ENCODE peak calls at places on chromosomes 5 and 9, in eight cellular contexts. P, A, X, C, U, K, Q and I are unnamed samples.

GRCh38 chr5:150254363-150255154 is 35.0 kb downstream of the CAMK2A start:
- DNase-seq in P (no peak), A (no peak), X (peak; percentile 40), C (no peak), U (no peak), K (no peak), Q (no peak), I (no peak)

GRCh38 chr9:86321373-86321772 is 32.8 kb downstream of the TUT7 start:
- DNase-seq in P (no peak), A (peak; percentile 85), X (no peak), C (no peak), U (no peak), K (no peak), Q (peak; percentile 75), I (no peak)

GRCh38 chr5:1393571-1394501 is 48.9 kb upstream of the CLPTM1L start:
- DNase-seq in P (no peak), A (no peak), X (no peak), C (no peak), U (no peak), K (no peak), Q (no peak), I (no peak)

GRCh38 chr9:133140174-133140505 is 19.1 kb upstream of the RALGDS start:
- DNase-seq in P (no peak), A (no peak), X (no peak), C (no peak), U (no peak), K (no peak), Q (no peak), I (no peak)

GRCh38 chr5:109439593-109439992 is 29.8 kb upstream of the PJA2 start:
- DNase-seq in P (no peak), A (no peak), X (no peak), C (no peak), U (no peak), K (no peak), Q (no peak), I (no peak)

GRCh38 chr5:39566891-39567290 is 142.1 kb upstream of the DAB2 start:
- DNase-seq in P (no peak), A (no peak), X (no peak), C (no peak), U (no peak), K (no peak), Q (no peak), I (no peak)

GRCh38 chr5:160118349-160119141 is 705 bp downstream of the PWWP2A start:
- DNase-seq in P (peak; percentile 16), A (peak; percentile 15), X (peak; percentile 15), C (peak; percentile 47), U (peak; percentile 81), K (peak; percentile 54), Q (peak; percentile 21), I (peak; percentile 91)

GRCh38 chr9:89961616-89962341 is 357.0 kb downstream of the GADD45G start:
- DNase-seq in P (no peak), A (peak; percentile 51), X (no peak), C (no peak), U (no peak), K (no peak), Q (no peak), I (no peak)

GRCh38 chr5:37717613-37718431 is 122.0 kb downstream of the GDNF start:
- DNase-seq in P (no peak), A (peak; percentile 92), X (peak; percentile 93), C (peak; percentile 88), U (no peak), K (peak; percentile 67), Q (peak; percentile 42), I (no peak)

GRCh38 chr5:132877938-132878337 is 4.5 kb downstream of the LEAP2 start:
- DNase-seq in P (no peak), A (peak; percentile 39), X (peak; percentile 88), C (peak; percentile 40), U (no peak), K (no peak), Q (no peak), I (no peak)

GRCh38 chr5:6029811-6030271 is 348.5 kb downstream of the MED10 start:
- DNase-seq in P (no peak), A (no peak), X (no peak), C (no peak), U (no peak), K (no peak), Q (no peak), I (peak; percentile 12)

GRCh38 chr9:132820545-132820944 is 57.5 kb downstream of the AK8 start:
- DNase-seq in P (no peak), A (no peak), X (no peak), C (no peak), U (peak; percentile 32), K (no peak), Q (no peak), I (no peak)

GRCh38 chr5:98474802-98475201 is 298.7 kb upstream of the RGMB start:
- DNase-seq in P (no peak), A (peak; percentile 56), X (no peak), C (no peak), U (no peak), K (no peak), Q (peak; percentile 59), I (no peak)

GRCh38 chr5:168656633-168657032 is 77.5 kb upstream of the PANK3 start:
- DNase-seq in P (no peak), A (peak; percentile 57), X (no peak), C (no peak), U (no peak), K (no peak), Q (peak; percentile 69), I (peak; percentile 69)

GRCh38 chr5:135217669-135218485 is 181.2 kb downstream of the MACROH2A1 start:
- DNase-seq in P (peak; percentile 38), A (no peak), X (no peak), C (no peak), U (peak; percentile 37), K (no peak), Q (no peak), I (peak; percentile 3)

DNA sequence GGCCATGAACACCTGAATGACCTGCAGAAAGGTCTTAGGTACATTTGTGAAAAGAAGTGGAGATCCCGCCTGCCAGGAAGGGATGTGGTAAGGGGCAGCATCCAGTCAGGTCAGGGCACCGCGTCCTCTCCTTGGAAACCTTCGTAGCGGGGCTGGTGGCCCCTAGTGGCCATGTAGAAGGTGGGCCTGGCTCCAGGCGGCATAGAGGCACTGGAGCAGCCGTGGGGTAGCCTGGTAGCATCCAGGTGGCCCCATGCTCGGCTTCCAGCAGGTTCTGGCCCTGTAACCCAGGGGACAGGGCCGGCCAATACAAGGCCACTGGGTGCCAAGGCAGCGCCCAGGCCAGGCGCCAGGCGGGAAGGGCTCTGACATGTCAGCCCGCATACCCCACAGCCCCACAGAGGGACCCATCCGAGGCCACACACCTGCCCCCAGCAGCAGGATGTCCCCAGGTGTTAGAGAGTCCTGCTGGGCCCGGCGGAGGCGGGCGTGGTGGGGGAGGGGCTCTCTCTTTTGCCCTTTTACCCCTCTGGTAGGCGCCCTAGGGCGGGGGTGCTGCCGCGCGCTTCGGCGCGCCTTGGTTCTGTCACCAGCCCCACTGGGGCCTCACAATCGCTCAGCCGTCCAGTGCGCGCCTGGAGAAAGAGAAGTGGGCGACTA is 58.3 kb upstream of the SPATA31E1 start:
- DNase-seq in P (peak; percentile 75), A (no peak), X (no peak), C (no peak), U (no peak), K (no peak), Q (no peak), I (no peak)
- TF ChIP-seq CTCF in P (peak; percentile 49), A (no peak), X (no peak), C (no peak), U (no peak), K (no peak), Q (no peak), I (no peak)

GRCh38 chr5:81850932-81851331 is 100.0 kb upstream of the SSBP2 start:
- DNase-seq in P (no peak), A (no peak), X (peak; percentile 12), C (no peak), U (no peak), K (no peak), Q (no peak), I (no peak)
- H3K4me3 ChIP-seq in P (peak overlapping the region; percentile 50), A (no peak overlapping the region), X (peak overlapping the region; percentile 21), C (peak overlapping the region; percentile 47), U (peak overlapping the region; percentile 62), K (no peak overlapping the region), Q (no peak overlapping the region), I (no peak overlapping the region)

DNA sequence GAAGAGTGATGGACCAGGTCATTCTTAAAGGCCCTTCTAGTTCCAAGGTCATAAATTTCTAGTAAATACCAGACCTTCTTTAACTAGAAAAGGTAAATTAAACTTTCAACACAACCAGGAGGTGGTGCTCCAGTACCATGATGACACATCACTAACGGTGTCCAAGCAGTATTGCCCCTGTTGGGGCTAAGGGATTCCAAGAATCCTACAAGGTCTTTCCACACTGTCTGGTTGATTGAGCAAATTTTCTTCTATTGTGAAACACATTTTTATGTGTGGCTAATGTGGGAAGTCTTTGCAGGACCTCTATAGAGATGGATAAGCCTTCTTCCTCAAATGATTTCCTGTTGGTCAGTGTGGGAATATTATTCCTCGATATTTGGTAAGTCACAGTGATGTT is 459.6 kb upstream of the PAPPA start:
- DNase-seq in P (peak; percentile 80), A (peak; percentile 95), X (peak; percentile 22), C (no peak), U (peak; percentile 47), K (no peak), Q (peak; percentile 88), I (no peak)
- TF ChIP-seq CTCF in P (peak; percentile 81), A (peak; percentile 37), X (peak; percentile 47), C (no peak), U (peak; percentile 29), K (no peak), Q (peak; percentile 23), I (no peak)

GRCh38 chr9:7008411-7008810 is 250.6 kb downstream of the KDM4C start:
- DNase-seq in P (no peak), A (no peak), X (no peak), C (no peak), U (peak; percentile 57), K (no peak), Q (no peak), I (no peak)
- H3K4me3 ChIP-seq in P (no peak overlapping the region), A (no peak overlapping the region), X (no peak overlapping the region), C (no peak overlapping the region), U (no peak overlapping the region), K (no peak overlapping the region), Q (no peak overlapping the region), I (no peak overlapping the region)